ENCODE peak calls at places on chromosomes 2 and 18, in eight cellular contexts. X is neural progenitor cell, P is GM23248, T is MM.1S, U is astrocyte, G is K562, W is PC-3, O is A673. V is an unnamed sample.

GRCh38 chr18:23662309-23663263 is at the start of gene ANKRD29:
- DNase-seq in X (peak; percentile 81), P (peak; percentile 73), T (peak; percentile 23), U (peak; percentile 22), G (peak; percentile 26), W (peak; percentile 65), O (peak; percentile 67), V (peak; percentile 21)

GRCh38 chr18:78554944-78555608 is 424.5 kb upstream of the SALL3 start:
- DNase-seq in X (no peak), P (no peak), T (no peak), U (no peak), G (no peak), W (no peak), O (no peak), V (no peak)

GRCh38 chr2:99448556-99448955 is 41.3 kb downstream of the REV1 start:
- DNase-seq in X (no peak), P (peak; percentile 73), T (no peak), U (peak; percentile 70), G (no peak), W (peak; percentile 91), O (no peak), V (peak; percentile 94)

GRCh38 chr2:16861154-16861929 is 195.7 kb upstream of the CYRIA start:
- DNase-seq in X (no peak), P (peak; percentile 2), T (no peak), U (peak; percentile 79), G (no peak), W (no peak), O (peak; percentile 52), V (peak; percentile 67)

GRCh38 chr2:149422337-149422990 is 92.1 kb downstream of the LYPD6 start:
- DNase-seq in X (no peak), P (peak; percentile 40), T (no peak), U (peak; percentile 74), G (no peak), W (peak; percentile 75), O (peak; percentile 7), V (peak; percentile 32)

GRCh38 chr2:34912084-34912483 is 1313.0 kb upstream of the FAM98A start:
- DNase-seq in X (no peak), P (no peak), T (peak; percentile 90), U (no peak), G (no peak), W (no peak), O (no peak), V (no peak)

GRCh38 chr2:220143336-220143735 is 515.9 kb downstream of the SLC4A3 start:
- DNase-seq in X (no peak), P (peak; percentile 88), T (no peak), U (peak; percentile 84), G (no peak), W (peak; percentile 82), O (peak; percentile 58), V (peak; percentile 80)

GRCh38 chr2:618591-618990 is 58.6 kb downstream of the TMEM18 start:
- DNase-seq in X (no peak), P (no peak), T (no peak), U (no peak), G (no peak), W (no peak), O (no peak), V (no peak)

GRCh38 chr2:88190808-88191721 is 20.9 kb downstream of the THNSL2 start:
- DNase-seq in X (peak; percentile 77), P (peak; percentile 49), T (peak; percentile 52), U (peak; percentile 2), G (peak; percentile 82), W (peak; percentile 52), O (peak; percentile 49), V (peak; percentile 13)

GRCh38 chr18:76476665-76477561 is 18.1 kb downstream of the ZNF516 start:
- DNase-seq in X (no peak), P (peak; percentile 91), T (no peak), U (peak; percentile 95), G (no peak), W (peak; percentile 70), O (peak; percentile 50), V (no peak)

GRCh38 chr2:159076233-159076632 is 107.8 kb downstream of the TANC1 start:
- DNase-seq in X (no peak), P (peak; percentile 66), T (no peak), U (peak; percentile 84), G (no peak), W (peak; percentile 55), O (no peak), V (no peak)

GRCh38 chr2:221818569-221818968 is 246.5 kb upstream of the EPHA4 start:
- DNase-seq in X (no peak), P (no peak), T (no peak), U (no peak), G (no peak), W (peak; percentile 41), O (no peak), V (peak; percentile 2)

GRCh38 chr2:217890445-217890844 is 112.3 kb downstream of the TNS1 start:
- DNase-seq in X (peak; percentile 22), P (peak; percentile 93), T (no peak), U (peak; percentile 76), G (peak; percentile 26), W (no peak), O (no peak), V (no peak)

GRCh38 chr2:85729825-85730510 is 23.8 kb upstream of the ATOH8 start:
- DNase-seq in X (no peak), P (no peak), T (no peak), U (no peak), G (no peak), W (no peak), O (no peak), V (no peak)

GRCh38 chr2:85728883-85729824 is 24.6 kb upstream of the ATOH8 start:
- DNase-seq in X (peak; percentile 93), P (peak; percentile 91), T (peak; percentile 74), U (no peak), G (peak; percentile 86), W (peak; percentile 83), O (peak; percentile 85), V (peak; percentile 45)

GRCh38 chr2:85725451-85725850 is 28.3 kb upstream of the ATOH8 start:
- DNase-seq in X (no peak), P (no peak), T (no peak), U (no peak), G (no peak), W (no peak), O (no peak), V (no peak)

GRCh38 chr2:85728342-85728741 is 25.4 kb upstream of the ATOH8 start:
- DNase-seq in X (no peak), P (no peak), T (no peak), U (no peak), G (no peak), W (no peak), O (no peak), V (no peak)

GRCh38 chr2:85727798-85728197 is 26.0 kb upstream of the ATOH8 start:
- DNase-seq in X (no peak), P (no peak), T (no peak), U (no peak), G (no peak), W (no peak), O (no peak), V (no peak)
- H3K27ac ChIP-seq in X (no peak overlapping the region), P (no peak overlapping the region), T (no peak overlapping the region), U (no peak overlapping the region), G (no peak overlapping the region), W (no peak overlapping the region), O (no peak overlapping the region), V (no peak overlapping the region)

GRCh38 chr2:37671013-37671815 is at the start of gene CDC42EP3:
- DNase-seq in X (peak; percentile 88), P (peak; percentile 79), T (peak; percentile 79), U (no peak), G (peak; percentile 86), W (peak; percentile 66), O (peak; percentile 44), V (peak; percentile 74)
- TF ChIP-seq EZH2 in X (no peak), P (no peak), T (no peak), U (no peak), G (no peak), W (no peak), O (no peak), V (no peak)

GRCh38 chr2:32129086-32129485 is 36.6 kb upstream of the SLC30A6 start:
- DNase-seq in X (no peak), P (no peak), T (no peak), U (no peak), G (no peak), W (no peak), O (no peak), V (no peak)

GRCh38 chr2:32119161-32119560 is 46.5 kb upstream of the SLC30A6 start:
- DNase-seq in X (no peak), P (no peak), T (no peak), U (no peak), G (no peak), W (peak; percentile 78), O (no peak), V (peak; percentile 86)

GRCh38 chr2:32128636-32129035 is 37.0 kb upstream of the SLC30A6 start:
- DNase-seq in X (no peak), P (no peak), T (no peak), U (no peak), G (no peak), W (no peak), O (no peak), V (no peak)

GRCh38 chr2:32124660-32125059 is 41.0 kb upstream of the SLC30A6 start:
- DNase-seq in X (no peak), P (no peak), T (no peak), U (no peak), G (no peak), W (no peak), O (no peak), V (no peak)
- H3K9me3 ChIP-seq in X (no peaks in the 10 kb centered on the region), P (no peaks in the 10 kb centered on the region), T (no peaks in the 10 kb centered on the region), U (no peaks in the 10 kb centered on the region), G (no peaks in the 10 kb centered on the region), W (no peaks in the 10 kb centered on the region), O (no peaks in the 10 kb centered on the region), V (no peaks in the 10 kb centered on the region)

GRCh38 chr2:62187246-62187645 is 8.7 kb upstream of the B3GNT2 start:
- DNase-seq in X (no peak), P (no peak), T (no peak), U (no peak), G (no peak), W (no peak), O (no peak), V (no peak)

GRCh38 chr2:62188416-62188815 is 7.5 kb upstream of the B3GNT2 start:
- DNase-seq in X (no peak), P (no peak), T (no peak), U (no peak), G (no peak), W (no peak), O (no peak), V (no peak)

GRCh38 chr2:62184499-62185045 is 11.3 kb upstream of the B3GNT2 start:
- DNase-seq in X (no peak), P (no peak), T (no peak), U (no peak), G (no peak), W (no peak), O (no peak), V (no peak)

GRCh38 chr2:62186534-62186933 is 9.4 kb upstream of the B3GNT2 start:
- DNase-seq in X (no peak), P (no peak), T (no peak), U (no peak), G (no peak), W (no peak), O (no peak), V (no peak)

GRCh38 chr2:62185828-62186483 is 10.0 kb upstream of the B3GNT2 start:
- DNase-seq in X (no peak), P (no peak), T (no peak), U (no peak), G (no peak), W (no peak), O (no peak), V (no peak)
- H3K27ac ChIP-seq in X (no peak overlapping the region), P (no peak overlapping the region), T (no peak overlapping the region), U (no peak overlapping the region), G (no peak overlapping the region), W (no peak overlapping the region), O (no peak overlapping the region), V (no peak overlapping the region)

V was measured in mammary epithelial cell.